ENCODE peak calls at places on chromosomes 13 and 19, in nine cellular contexts. L, P, S, Q, U, G, Z, T and O are unnamed samples.

GRCh38 chr13:66154981-66155380 is 1075.2 kb downstream of the PCDH9 start:
- DNase-seq in L (no peak), P (no peak), S (no peak), Q (peak), U (no peak), G (no peak), Z (no peak), T (no peak), O (no peak)

GRCh38 chr13:76868451-76868850 is 17.8 kb downstream of the KCTD12 start:
- DNase-seq in L (no peak), P (no peak), S (no peak), Q (no peak), U (no peak), G (no peak), Z (no peak), T (no peak), O (no peak)

GRCh38 chr13:46321494-46322225 is 65.4 kb downstream of the RUBCNL start:
- DNase-seq in L (peak), P (peak), S (peak), Q (peak), U (peak), G (peak), Z (peak), T (peak), O (peak)

GRCh38 chr19:38274734-38275133 is 10.4 kb downstream of the SPINT2 start:
- DNase-seq in L (peak), P (no peak), S (no peak), Q (no peak), U (no peak), G (no peak), Z (peak), T (no peak), O (peak)

GRCh38 chr13:23440821-23441608 is 7.5 kb upstream of the SACS start:
- DNase-seq in L (peak), P (no peak), S (no peak), Q (no peak), U (no peak), G (no peak), Z (peak), T (no peak), O (no peak)

GRCh38 chr13:96020155-96020575 is 33.0 kb downstream of the UGGT2 start:
- DNase-seq in L (peak), P (no peak), S (peak), Q (peak), U (peak), G (no peak), Z (peak), T (peak), O (peak)

GRCh38 chr19:37329686-37330085 is 41.2 kb upstream of the ZNF527 start:
- DNase-seq in L (no peak), P (no peak), S (no peak), Q (peak), U (peak), G (no peak), Z (no peak), T (no peak), O (no peak)

GRCh38 chr19:49677901-49678674 is 1.0 kb downstream of the PRMT1 start:
- DNase-seq in L (peak), P (peak), S (no peak), Q (peak), U (peak), G (peak), Z (peak), T (peak), O (peak)

GRCh38 chr19:49343127-49343526 is 7.9 kb downstream of the CD37 start:
- DNase-seq in L (no peak), P (no peak), S (no peak), Q (no peak), U (no peak), G (no peak), Z (no peak), T (no peak), O (no peak)

GRCh38 chr13:27308941-27309340 is 38.3 kb downstream of the RASL11A start:
- DNase-seq in L (no peak), P (no peak), S (no peak), Q (no peak), U (no peak), G (no peak), Z (no peak), T (no peak), O (no peak)

GRCh38 chr13:83878691-83879410 is 3.4 kb downstream of the SLITRK1 start:
- DNase-seq in L (peak), P (no peak), S (no peak), Q (no peak), U (peak), G (no peak), Z (peak), T (no peak), O (peak)

GRCh38 chr13:101262306-101262705 is 154.0 kb downstream of the NALCN start:
- DNase-seq in L (no peak), P (no peak), S (no peak), Q (no peak), U (no peak), G (no peak), Z (no peak), T (no peak), O (no peak)

GRCh38 chr13:47033216-47033615 is 136.4 kb upstream of the HTR2A start:
- DNase-seq in L (no peak), P (no peak), S (no peak), Q (peak), U (no peak), G (no peak), Z (no peak), T (no peak), O (no peak)

GRCh38 chr13:71525004-71525403 is 342.0 kb downstream of the DACH1 start:
- DNase-seq in L (no peak), P (no peak), S (no peak), Q (no peak), U (no peak), G (no peak), Z (no peak), T (no peak), O (no peak)

GRCh38 chr19:46614114-46614701 is 10.7 kb downstream of the PTGIR start:
- DNase-seq in L (peak), P (peak), S (peak), Q (peak), U (peak), G (peak), Z (peak), T (peak), O (peak)

GRCh38 chr19:17951151-17952040 is 15.5 kb upstream of the KCNN1 start:
- DNase-seq in L (no peak), P (no peak), S (no peak), Q (no peak), U (peak), G (no peak), Z (no peak), T (no peak), O (no peak)

GRCh38 chr19:12932392-12933286 is 872 bp downstream of the FARSA start:
- DNase-seq in L (no peak), P (no peak), S (no peak), Q (no peak), U (no peak), G (no peak), Z (no peak), T (no peak), O (no peak)

GRCh38 chr19:42293539-42293938 is 8.4 kb upstream of the PRR19 start:
- DNase-seq in L (no peak), P (no peak), S (no peak), Q (no peak), U (peak), G (no peak), Z (no peak), T (no peak), O (no peak)

GRCh38 chr19:13022859-13023636 is 27.8 kb downstream of the NFIX start:
- DNase-seq in L (peak), P (no peak), S (peak), Q (peak), U (peak), G (no peak), Z (peak), T (no peak), O (peak)

GRCh38 chr13:51380269-51380668 is 40.8 kb downstream of the SERPINE3 start:
- DNase-seq in L (no peak), P (no peak), S (no peak), Q (peak), U (no peak), G (no peak), Z (no peak), T (no peak), O (no peak)

GRCh38 chr13:51057931-51058330 is 53.1 kb downstream of the C13orf42 start:
- DNase-seq in L (no peak), P (no peak), S (no peak), Q (no peak), U (no peak), G (no peak), Z (no peak), T (no peak), O (no peak)

GRCh38 chr13:31998131-31998530 is 33.4 kb upstream of the FRY start:
- DNase-seq in L (no peak), P (no peak), S (no peak), Q (no peak), U (no peak), G (no peak), Z (no peak), T (no peak), O (no peak)

GRCh38 chr19:31068268-31068667 is 281.0 kb downstream of the TSHZ3 start:
- DNase-seq in L (no peak), P (no peak), S (no peak), Q (no peak), U (no peak), G (no peak), Z (no peak), T (no peak), O (no peak)

GRCh38 chr19:10183926-10184325 is 10.8 kb downstream of the DNMT1 start:
- DNase-seq in L (no peak), P (no peak), S (no peak), Q (no peak), U (no peak), G (no peak), Z (no peak), T (no peak), O (no peak)

GRCh38 chr19:37506387-37507166 is at the start of gene ZNF793:
- DNase-seq in L (peak), P (peak), S (peak), Q (peak), U (peak), G (peak), Z (peak), T (peak), O (peak)

GRCh38 chr13:114129649-114130062 is 2.8 kb downstream of the RASA3 start:
- DNase-seq in L (no peak), P (peak), S (no peak), Q (no peak), U (no peak), G (no peak), Z (no peak), T (no peak), O (no peak)